ENCODE peak calls at places on chromosomes 1 and 21, in seven cellular contexts. B is breast epithelium, X is GM23338, N is HL-60, I is H1, Z is spleen, U is sigmoid colon. G is an unnamed sample.

GRCh38 chr1:185144233-185144632 is 12.5 kb downstream of the TRMT1L start:
- DNase-seq in B (no peak), X (no peak), N (no peak), I (no peak), Z (no peak), U (no peak), G (no peak)

GRCh38 chr1:174324939-174325338 is 122.8 kb upstream of the GPR52 start:
- DNase-seq in B (no peak), X (no peak), N (no peak), I (no peak), Z (no peak), U (no peak), G (no peak)

GRCh38 chr21:43355196-43355924 is 71.6 kb downstream of the SIK1 start:
- DNase-seq in B (no peak), X (no peak), N (no peak), I (no peak), Z (no peak), U (no peak), G (no peak)

GRCh38 chr1:58932820-58933598 is 149.2 kb upstream of the JUN start:
- DNase-seq in B (peak), X (no peak), N (peak), I (no peak), Z (no peak), U (no peak), G (no peak)

GRCh38 chr1:233843523-233844204 is 60.8 kb upstream of the SLC35F3 start:
- DNase-seq in B (no peak), X (no peak), N (no peak), I (no peak), Z (no peak), U (no peak), G (no peak)

GRCh38 chr1:12712091-12712490 is 3.8 kb upstream of the AADACL3 start:
- DNase-seq in B (no peak), X (no peak), N (no peak), I (no peak), Z (no peak), U (no peak), G (no peak)

GRCh38 chr1:48203287-48203900 is 19.1 kb upstream of the SLC5A9 start:
- DNase-seq in B (no peak), X (peak), N (no peak), I (no peak), Z (no peak), U (no peak), G (no peak)

GRCh38 chr1:31800677-31800967 is 15.2 kb downstream of the SPOCD1 start:
- DNase-seq in B (no peak), X (no peak), N (no peak), I (no peak), Z (no peak), U (peak), G (no peak)

GRCh38 chr1:1080122-1080753 is 6.1 kb upstream of the RNF223 start:
- DNase-seq in B (peak), X (peak), N (no peak), I (no peak), Z (peak), U (peak), G (peak)

GRCh38 chr1:152347116-152347728 is 12.6 kb downstream of the FLG2 start:
- DNase-seq in B (peak), X (peak), N (peak), I (no peak), Z (no peak), U (no peak), G (no peak)

GRCh38 chr1:67434491-67434890 is 4.3 kb upstream of the SERBP1 start:
- DNase-seq in B (no peak), X (no peak), N (no peak), I (no peak), Z (no peak), U (no peak), G (no peak)

GRCh38 chr1:225447001-225447615 is 19.3 kb upstream of the LBR start:
- DNase-seq in B (no peak), X (no peak), N (no peak), I (no peak), Z (no peak), U (no peak), G (peak)

GRCh38 chr1:30262158-30262557 is 461.2 kb downstream of the MATN1 start:
- DNase-seq in B (no peak), X (no peak), N (no peak), I (no peak), Z (peak), U (peak), G (no peak)

GRCh38 chr1:93638307-93638847 is 43.3 kb downstream of the BCAR3 start:
- DNase-seq in B (peak), X (peak), N (no peak), I (no peak), Z (no peak), U (no peak), G (no peak)
- TF ChIP-seq POLR2AphosphoS5 in B (no peak), X (no peak), N (no peak), I (no peak), Z (no peak), U (no peak), G (no peak)

GRCh38 chr1:212286437-212287131 is 1.4 kb downstream of the PPP2R5A start:
- DNase-seq in B (no peak), X (no peak), N (no peak), I (no peak), Z (no peak), U (no peak), G (no peak)
- TF ChIP-seq POLR2AphosphoS5 in B (no peak), X (no peak), N (no peak), I (no peak), Z (no peak), U (no peak), G (no peak)

GRCh38 chr1:21098186-21098915 is 78.3 kb downstream of the EIF4G3 start:
- DNase-seq in B (no peak), X (no peak), N (no peak), I (no peak), Z (no peak), U (no peak), G (no peak)
- TF ChIP-seq POLR2AphosphoS5 in B (no peak), X (no peak), N (no peak), I (no peak), Z (no peak), U (no peak), G (no peak)

GRCh38 chr1:172154571-172154970 is 265.9 kb upstream of the C1orf105 start:
- DNase-seq in B (no peak), X (no peak), N (no peak), I (no peak), Z (no peak), U (no peak), G (no peak)
- TF ChIP-seq POLR2AphosphoS5 in B (no peak), X (no peak), N (no peak), I (no peak), Z (no peak), U (no peak), G (no peak)

GRCh38 chr1:156692409-156692957 is 12.9 kb downstream of the CRABP2 start:
- DNase-seq in B (peak), X (no peak), N (no peak), I (no peak), Z (no peak), U (no peak), G (no peak)
- TF ChIP-seq POLR2AphosphoS5 in B (no peak), X (no peak), N (no peak), I (no peak), Z (no peak), U (no peak), G (no peak)

DNA sequence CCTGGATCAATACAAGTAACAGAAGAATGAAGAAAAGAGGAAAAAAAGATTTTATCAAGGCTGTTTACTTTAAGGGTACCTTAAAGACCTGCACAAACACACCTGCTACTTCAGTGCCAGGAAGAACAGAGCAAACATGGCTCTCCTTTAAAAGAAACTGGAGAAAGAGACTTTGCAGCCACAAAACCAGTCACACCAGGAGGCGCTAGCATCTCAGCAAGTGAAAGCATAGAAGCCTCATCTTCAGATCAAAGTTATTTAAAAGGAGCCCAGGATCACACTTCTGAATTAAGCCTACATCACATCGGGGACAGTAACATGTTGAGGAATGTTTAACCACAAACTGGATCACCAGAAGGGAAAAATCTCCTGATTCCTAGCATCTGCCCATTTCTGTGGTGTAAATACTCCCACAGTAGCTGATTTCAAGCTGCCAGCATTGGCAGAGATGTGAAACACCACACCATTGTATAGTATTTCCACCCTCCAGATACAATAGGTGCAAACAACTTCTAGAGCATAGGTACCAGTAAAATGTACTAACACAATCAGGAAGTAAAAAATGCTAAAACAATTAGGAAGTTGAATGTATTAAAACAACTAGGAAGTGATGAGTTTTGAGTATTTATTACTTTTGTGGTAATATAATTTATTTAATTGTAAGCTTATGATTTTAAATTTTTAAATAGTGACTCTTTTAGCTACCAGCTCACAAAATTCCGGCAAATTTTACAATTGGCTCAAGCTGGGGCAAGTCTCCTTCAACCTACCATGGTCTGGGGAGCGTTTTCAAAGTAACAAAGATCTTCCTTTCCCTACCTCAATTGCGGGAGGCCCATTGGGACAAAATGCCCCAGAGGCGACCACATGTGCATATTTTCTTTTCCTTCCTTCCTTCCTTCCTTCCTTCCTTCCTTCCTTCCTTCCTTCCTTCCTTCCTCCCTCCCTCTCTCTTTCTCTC is 105.3 kb upstream of the CLDN14 start:
- DNase-seq in B (no peak), X (peak), N (no peak), I (no peak), Z (no peak), U (no peak), G (no peak)
- TF ChIP-seq POLR2AphosphoS5 in B (no peak), X (no peak), N (no peak), I (no peak), Z (no peak), U (no peak), G (no peak)

DNA sequence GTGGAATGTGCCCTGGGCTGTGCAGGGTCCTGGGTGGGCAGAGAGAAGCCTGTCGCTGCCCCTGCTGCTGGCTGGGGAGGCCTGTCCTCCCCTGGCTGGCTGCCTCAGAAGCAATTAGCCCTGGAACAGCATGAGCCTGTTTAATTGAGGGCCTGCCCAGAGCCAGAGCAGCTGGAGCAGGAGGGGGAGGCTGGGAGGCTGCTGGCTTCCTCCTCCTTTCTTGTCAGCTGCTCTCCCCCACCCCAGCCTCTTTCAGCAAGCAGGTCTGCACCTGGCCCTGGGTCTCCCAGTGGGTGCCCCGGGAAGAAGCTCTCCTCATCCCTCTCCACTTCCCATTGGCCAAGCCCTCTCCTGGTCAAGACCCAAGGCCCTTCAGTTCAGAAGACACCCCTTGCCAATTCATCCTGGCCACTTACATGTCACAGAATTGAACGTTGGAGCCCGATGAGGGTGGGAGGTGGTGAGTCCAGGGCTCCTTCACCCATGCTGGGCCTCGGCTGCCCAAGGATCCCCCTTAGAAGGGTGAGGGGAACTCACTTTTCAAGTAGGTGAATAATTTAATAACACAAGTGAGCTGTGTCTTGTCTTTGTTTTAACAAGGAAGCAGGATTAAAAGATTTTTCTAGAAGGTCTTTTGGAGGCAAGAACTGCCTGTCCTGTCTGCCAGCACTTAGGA is 13.2 kb downstream of the AMPD2 start:
- DNase-seq in B (no peak), X (no peak), N (no peak), I (no peak), Z (no peak), U (no peak), G (peak)
- TF ChIP-seq POLR2AphosphoS5 in B (no peak), X (no peak), N (no peak), I (no peak), Z (peak), U (no peak), G (no peak)

GRCh38 chr1:116990612-116991151 is 10.9 kb upstream of the CD101 start:
- DNase-seq in B (peak), X (no peak), N (peak), I (no peak), Z (no peak), U (peak), G (peak)
- TF ChIP-seq POLR2AphosphoS5 in B (peak), X (no peak), N (peak), I (no peak), Z (no peak), U (no peak), G (no peak)